ENCODE peak calls at places on chromosomes 11 and 22, in nine cellular contexts. R is NCI-H524; Z is AG10803; E is NCI-H2081; N is HEK293T; F is heart right ventricle; I is GM19239; V is activated CD4-positive, alpha-beta T cell treated with anti-CD3 and anti-CD28 coated beads, Interleukin-2, amount 50 U/mL, for 4 hours; S is RCC 7860. C is an unnamed sample.

GRCh38 chr11:75715688-75716087 is 1.9 kb upstream of the MOGAT2 start:
- DNase-seq in I (no peak), E (no peak), R (no peak), V (no peak), F (no peak), Z (no peak), N (no peak), S (no peak), C (no peak)

GRCh38 chr11:129695543-129696308 is 119.9 kb upstream of the TMEM45B start:
- DNase-seq in R (peak), F (peak), S (no peak), N (peak), E (peak), V (peak), I (peak), Z (peak), C (peak)

GRCh38 chr11:15941206-15941770 is 415.1 kb downstream of the SOX6 start:
- DNase-seq in F (peak), I (peak), Z (peak), N (no peak), E (no peak), S (no peak), V (no peak), R (no peak), C (peak)

GRCh38 chr22:45341503-45341902 is 31.8 kb downstream of the FAM118A start:
- DNase-seq in N (no peak), V (peak), Z (no peak), I (no peak), R (no peak), E (no peak), S (no peak), F (no peak), C (peak)

GRCh38 chr11:5857590-5857989 is at the start of gene OR52E8:
- DNase-seq in V (no peak), I (no peak), Z (no peak), R (no peak), S (no peak), E (no peak), F (no peak), N (no peak), C (no peak)

GRCh38 chr22:30396871-30397655 is at the start of gene SEC14L2:
- DNase-seq in E (peak), R (peak), S (peak), F (peak), I (no peak), Z (peak), V (peak), N (peak), C (peak)

GRCh38 chr22:45996241-45997076 is 19.5 kb upstream of the WNT7B start:
- DNase-seq in S (peak), I (no peak), R (no peak), N (no peak), E (no peak), V (no peak), Z (peak), F (peak), C (no peak)

GRCh38 chr11:1218256-1218787 is 4.5 kb upstream of the MUC5B start:
- DNase-seq in F (no peak), I (no peak), E (no peak), S (no peak), V (no peak), N (no peak), R (no peak), Z (no peak), C (no peak)

GRCh38 chr11:73198677-73199076 is 19.4 kb upstream of the P2RY2 start:
- DNase-seq in I (no peak), R (no peak), F (no peak), Z (no peak), N (no peak), V (no peak), E (no peak), S (peak), C (no peak)

GRCh38 chr11:58494096-58494495 is 13.8 kb downstream of the OR5B21 start:
- DNase-seq in R (no peak), E (no peak), F (no peak), N (no peak), V (no peak), I (no peak), Z (peak), S (no peak), C (no peak)

GRCh38 chr11:113992459-113993105 is 17.7 kb downstream of the HTR3A start:
- DNase-seq in I (no peak), E (peak), R (peak), N (no peak), V (no peak), F (no peak), Z (no peak), S (no peak), C (no peak)

GRCh38 chr11:59771605-59772004 is 16.4 kb downstream of the STX3 start:
- DNase-seq in N (no peak), Z (no peak), I (no peak), F (no peak), S (no peak), V (no peak), E (no peak), R (no peak), C (no peak)

GRCh38 chr22:39209756-39210155 is 35.0 kb downstream of the PDGFB start:
- DNase-seq in S (no peak), V (no peak), R (no peak), F (no peak), I (no peak), Z (no peak), N (no peak), E (peak), C (no peak)

GRCh38 chr22:18095101-18095805 is 15.4 kb upstream of the TUBA8 start:
- DNase-seq in E (no peak), N (no peak), F (no peak), I (no peak), S (peak), V (no peak), R (no peak), Z (no peak), C (no peak)

GRCh38 chr11:70637186-70637800 is 239.0 kb downstream of the CTTN start:
- DNase-seq in N (no peak), S (no peak), R (no peak), V (no peak), I (no peak), E (no peak), Z (no peak), F (no peak), C (no peak)

GRCh38 chr11:106421673-106422292 is 344.3 kb downstream of the AASDHPPT start:
- DNase-seq in F (no peak), V (no peak), Z (no peak), S (no peak), I (no peak), N (no peak), E (no peak), R (peak), C (no peak)

GRCh38 chr11:1548221-1549070 is 23.6 kb downstream of the DUSP8 start:
- DNase-seq in Z (peak), F (peak), E (peak), I (no peak), N (peak), R (peak), V (no peak), S (peak), C (no peak)

GRCh38 chr22:42256930-42257329 is 13.5 kb downstream of the TCF20 start:
- DNase-seq in V (no peak), Z (no peak), S (no peak), N (no peak), E (no peak), F (no peak), I (no peak), R (no peak), C (no peak)

GRCh38 chr11:45919276-45919675 is 1.6 kb upstream of the PEX16 start:
- DNase-seq in Z (no peak), V (no peak), E (no peak), N (no peak), I (no peak), F (no peak), S (no peak), R (no peak), C (no peak)

GRCh38 chr11:6635082-6635932 is 16.1 kb upstream of the TPP1 start:
- DNase-seq in F (peak), S (no peak), V (no peak), R (no peak), Z (peak), E (no peak), I (no peak), N (no peak), C (no peak)

GRCh38 chr11:65505434-65506315 is 6.8 kb downstream of the MALAT1 start:
- DNase-seq in R (peak), Z (peak), N (no peak), F (no peak), E (no peak), S (peak), I (no peak), V (no peak), C (no peak)

GRCh38 chr11:121451982-121452608 is at the start of gene SORL1:
- DNase-seq in N (peak), E (peak), S (no peak), I (peak), R (peak), Z (peak), V (peak), F (peak), C (peak)

GRCh38 chr22:44682556-44683168 is 19.3 kb upstream of the PRR5 start:
- DNase-seq in I (no peak), V (no peak), Z (no peak), E (no peak), F (no peak), S (no peak), R (peak), N (no peak), C (no peak)

GRCh38 chr22:17357688-17358087 is 11.6 kb upstream of the CECR2 start:
- DNase-seq in I (no peak), S (no peak), R (no peak), F (no peak), E (no peak), Z (no peak), V (no peak), N (no peak), C (no peak)

GRCh38 chr11:19739872-19740271 is 27.2 kb downstream of the NAV2 start:
- DNase-seq in V (no peak), S (no peak), I (no peak), N (peak), R (peak), E (no peak), F (peak), Z (peak), C (no peak)

GRCh38 chr11:58060939-58061672 is 30.4 kb downstream of the OR6Q1 start:
- DNase-seq in S (peak), V (no peak), F (no peak), I (no peak), Z (peak), N (no peak), E (no peak), R (no peak), C (no peak)

GRCh38 chr22:47601666-47602065 is 839.2 kb downstream of the TBC1D22A start:
- DNase-seq in V (no peak), S (no peak), E (no peak), F (no peak), N (no peak), I (no peak), Z (no peak), R (no peak), C (no peak)

GRCh38 chr11:120061761-120062560 is 76.0 kb downstream of the TRIM29 start:
- DNase-seq in R (no peak), Z (peak), S (no peak), V (no peak), F (no peak), N (no peak), I (no peak), E (no peak), C (no peak)

GRCh38 chr11:119491753-119492455 is 68.9 kb upstream of the THY1 start:
- DNase-seq in Z (peak), I (no peak), F (no peak), V (no peak), N (no peak), R (peak), S (no peak), E (peak), C (no peak)

GRCh38 chr11:116825434-116825833 is 2.3 kb upstream of the APOA4 start:
- DNase-seq in I (no peak), F (no peak), S (no peak), E (no peak), V (no peak), R (no peak), Z (no peak), N (no peak), C (no peak)

GRCh38 chr11:94737171-94737611 is 31.0 kb upstream of the AMOTL1 start:
- DNase-seq in I (no peak), F (no peak), Z (peak), S (peak), R (no peak), V (no peak), E (no peak), N (no peak), C (no peak)

GRCh38 chr11:69491071-69492031 is 9.9 kb downstream of the LINC01488 start:
- DNase-seq in V (no peak), Z (no peak), S (no peak), E (no peak), F (no peak), N (no peak), R (no peak), I (no peak), C (no peak)

GRCh38 chr22:46747646-46748045 is 9.6 kb upstream of the CERK start:
- DNase-seq in Z (no peak), R (no peak), I (no peak), F (no peak), V (no peak), S (no peak), N (no peak), E (no peak), C (no peak)

GRCh38 chr11:61065955-61066638 is 36.2 kb upstream of the CD5 start:
- DNase-seq in E (no peak), R (no peak), Z (no peak), S (no peak), V (no peak), N (no peak), F (no peak), I (no peak), C (peak)

GRCh38 chr11:29432719-29433325 is 584.0 kb downstream of the KCNA4 start:
- DNase-seq in N (peak), S (peak), E (peak), I (no peak), R (peak), Z (peak), F (no peak), V (no peak), C (no peak)

GRCh38 chr11:5257296-5257695 is 2.7 kb upstream of the HBG2 start:
- DNase-seq in S (no peak), F (no peak), V (no peak), I (no peak), R (no peak), Z (no peak), E (no peak), N (no peak), C (no peak)

GRCh38 chr22:36333632-36334031 is 54.1 kb downstream of the MYH9 start:
- DNase-seq in S (no peak), V (no peak), R (no peak), Z (no peak), E (no peak), F (no peak), N (no peak), I (no peak), C (no peak)

GRCh38 chr11:120547301-120547700 is 35.8 kb downstream of the GRIK4 start:
- DNase-seq in R (no peak), S (peak), F (no peak), E (no peak), N (no peak), V (no peak), Z (peak), I (no peak), C (no peak)

GRCh38 chr22:25051983-25052710 is 99.6 kb downstream of the KIAA1671 start:
- DNase-seq in R (peak), I (no peak), Z (no peak), E (peak), N (no peak), F (peak), S (no peak), V (no peak), C (no peak)